ENCODE peak calls at places on chromosomes 4 and X, in four cellular contexts. One of them, this sample, is unnamed.

GRCh38 chr4:101115841-101116240 is 231.5 kb downstream of the PPP3CA start:
- DNase-seq in GM23338: no peak
- DNase-seq in PC-3: peak; percentile 68
- DNase-seq in keratinocyte: no peak
- DNase-seq in this sample: no peak

GRCh38 chrX:51894697-51895336 is 1.4 kb downstream of the MAGED1 start:
- DNase-seq in GM23338: peak; percentile 26
- DNase-seq in PC-3: no peak
- DNase-seq in keratinocyte: no peak
- DNase-seq in this sample: no peak

GRCh38 chr4:101232074-101232776 is 115.1 kb downstream of the PPP3CA start:
- DNase-seq in GM23338: no peak
- DNase-seq in PC-3: peak; percentile 67
- DNase-seq in keratinocyte: peak; percentile 26
- DNase-seq in this sample: peak; percentile 73

GRCh38 chr4:101019941-101020401 is 327.4 kb downstream of the PPP3CA start:
- DNase-seq in GM23338: peak; percentile 15
- DNase-seq in PC-3: peak; percentile 70
- DNase-seq in keratinocyte: peak; percentile 25
- DNase-seq in this sample: no peak

GRCh38 chr4:153233761-153234371 is 29.6 kb downstream of the TRIM2 start:
- DNase-seq in GM23338: no peak
- DNase-seq in PC-3: peak; percentile 90
- DNase-seq in keratinocyte: peak; percentile 84
- DNase-seq in this sample: peak; percentile 98

GRCh38 chr4:73446336-73446938 is 10.4 kb downstream of the AFP start:
- DNase-seq in GM23338: peak; percentile 81
- DNase-seq in PC-3: peak; percentile 83
- DNase-seq in keratinocyte: peak; percentile 46
- DNase-seq in this sample: peak; percentile 20

GRCh38 chr4:151475338-151475737 is 66.4 kb downstream of the FHIP1A start:
- DNase-seq in GM23338: peak; percentile 50
- DNase-seq in PC-3: no peak
- DNase-seq in keratinocyte: no peak
- DNase-seq in this sample: no peak

GRCh38 chr4:115154826-115155225 is 41.4 kb upstream of the NDST4 start:
- DNase-seq in GM23338: peak; percentile 60
- DNase-seq in PC-3: peak; percentile 8
- DNase-seq in keratinocyte: no peak
- DNase-seq in this sample: no peak

GRCh38 chr4:53782468-53782865 is 191.2 kb upstream of the LNX1 start:
- DNase-seq in GM23338: no peak
- DNase-seq in PC-3: peak; percentile 40
- DNase-seq in keratinocyte: no peak
- DNase-seq in this sample: no peak

GRCh38 chr4:174362340-174362739 is 78.6 kb downstream of the CEP44 start:
- DNase-seq in GM23338: no peak
- DNase-seq in PC-3: no peak
- DNase-seq in keratinocyte: no peak
- DNase-seq in this sample: no peak

GRCh38 chr4:19748911-19749473 is 502.7 kb upstream of the SLIT2 start:
- DNase-seq in GM23338: no peak
- DNase-seq in PC-3: peak; percentile 79
- DNase-seq in keratinocyte: no peak
- DNase-seq in this sample: no peak

GRCh38 chrX:68504237-68504636 is 5.4 kb downstream of the YIPF6 start:
- DNase-seq in GM23338: no peak
- DNase-seq in PC-3: peak; percentile 75
- DNase-seq in keratinocyte: no peak
- DNase-seq in this sample: no peak

GRCh38 chr4:128823025-128823661 is 13.6 kb downstream of the JADE1 start:
- DNase-seq in GM23338: no peak
- DNase-seq in PC-3: peak; percentile 85
- DNase-seq in keratinocyte: peak; percentile 58
- DNase-seq in this sample: no peak

GRCh38 chr4:144948009-144948408 is 150.0 kb downstream of the ANAPC10 start:
- DNase-seq in GM23338: peak; percentile 3
- DNase-seq in PC-3: no peak
- DNase-seq in keratinocyte: no peak
- DNase-seq in this sample: no peak

GRCh38 chr4:3328814-3329663 is 36.2 kb downstream of the RGS12 start:
- DNase-seq in GM23338: no peak
- DNase-seq in PC-3: no peak
- DNase-seq in keratinocyte: no peak
- DNase-seq in this sample: no peak

GRCh38 chr4:64713256-64713840 is 304.1 kb upstream of the TECRL start:
- DNase-seq in GM23338: peak; percentile 78
- DNase-seq in PC-3: peak; percentile 81
- DNase-seq in keratinocyte: peak; percentile 4
- DNase-seq in this sample: no peak

GRCh38 chr4:99002274-99002673 is 6.8 kb downstream of the METAP1 start:
- DNase-seq in GM23338: no peak
- DNase-seq in PC-3: no peak
- DNase-seq in keratinocyte: no peak
- DNase-seq in this sample: no peak

GRCh38 chrX:34382416-34382815 is 250.3 kb upstream of the FAM47A start:
- DNase-seq in GM23338: no peak
- DNase-seq in PC-3: peak; percentile 31
- DNase-seq in keratinocyte: no peak
- DNase-seq in this sample: no peak

GRCh38 chr4:150133605-150134004 is 55.4 kb downstream of the DCLK2 start:
- DNase-seq in GM23338: no peak
- DNase-seq in PC-3: no peak
- DNase-seq in keratinocyte: no peak
- DNase-seq in this sample: no peak

GRCh38 chrX:119482497-119483480 is 14.5 kb downstream of the SLC25A5 start:
- DNase-seq in GM23338: peak; percentile 67
- DNase-seq in PC-3: peak; percentile 45
- DNase-seq in keratinocyte: no peak
- DNase-seq in this sample: no peak

GRCh38 chr4:69668680-69669079 is 15.6 kb upstream of the UGT2A1 start:
- DNase-seq in GM23338: no peak
- DNase-seq in PC-3: no peak
- DNase-seq in keratinocyte: no peak
- DNase-seq in this sample: no peak

GRCh38 chr4:17807446-17807845 is 3.1 kb downstream of the DCAF16 start:
- DNase-seq in GM23338: no peak
- DNase-seq in PC-3: no peak
- DNase-seq in keratinocyte: no peak
- DNase-seq in this sample: no peak

GRCh38 chr4:167973513-167973912 is 118.8 kb upstream of the ANXA10 start:
- DNase-seq in GM23338: no peak
- DNase-seq in PC-3: no peak
- DNase-seq in keratinocyte: no peak
- DNase-seq in this sample: no peak

GRCh38 chrX:74925210-74926088 is at the start of gene NEXMIF:
- DNase-seq in GM23338: peak; percentile 69
- DNase-seq in PC-3: peak; percentile 19
- DNase-seq in keratinocyte: no peak
- DNase-seq in this sample: no peak

DNA sequence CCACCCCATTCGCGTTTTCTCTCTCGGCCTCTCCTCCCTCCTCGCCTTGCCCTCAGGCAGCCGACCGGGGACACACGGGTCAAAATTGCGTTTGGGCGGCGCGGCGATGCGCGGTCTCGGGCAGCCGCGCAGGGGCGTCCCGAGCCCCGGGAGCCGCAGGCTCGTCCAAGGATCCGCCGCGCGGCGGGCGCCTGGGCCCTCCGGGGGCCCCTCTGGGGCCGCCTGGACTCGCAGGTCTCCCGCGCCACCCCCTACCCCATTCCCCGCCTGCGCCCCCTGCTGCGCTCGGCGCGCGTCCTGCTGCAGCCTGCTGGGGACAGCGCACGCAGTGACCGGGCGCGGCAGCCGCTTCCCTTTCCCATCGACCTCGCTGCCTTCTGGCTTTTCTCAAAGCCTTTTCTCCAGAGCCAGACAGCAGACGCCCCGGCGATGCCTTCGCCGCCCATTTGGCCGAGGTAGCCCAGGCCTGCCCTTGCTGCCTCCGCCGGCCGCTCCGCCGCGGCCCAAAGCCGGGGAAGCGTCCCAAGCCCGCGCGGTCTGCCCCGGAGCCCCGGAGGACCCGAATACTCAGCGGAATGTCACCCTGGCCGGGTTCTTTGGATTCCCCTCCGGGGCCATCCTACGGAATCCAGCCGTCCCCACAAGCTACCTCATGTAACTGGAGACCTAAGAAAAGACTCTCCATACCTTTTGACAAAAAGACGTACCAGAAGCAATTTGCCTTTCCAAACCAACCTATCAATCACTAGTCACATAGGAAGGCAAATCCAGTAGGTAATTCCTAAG is 16.5 kb downstream of the POU4F2 start:
- DNase-seq in GM23338: peak; percentile 72
- DNase-seq in PC-3: no peak
- DNase-seq in keratinocyte: no peak
- DNase-seq in this sample: no peak
- TF ChIP-seq EZH2 in GM23338: peak; percentile 56
- TF ChIP-seq EZH2 in PC-3: no peak
- TF ChIP-seq EZH2 in keratinocyte: peak; percentile 7
- TF ChIP-seq EZH2 in this sample: no peak

GRCh38 chr4:180060159-180060889 is 2182.9 kb upstream of the TENM3 start:
- DNase-seq in GM23338: peak; percentile 23
- DNase-seq in PC-3: peak; percentile 9
- DNase-seq in keratinocyte: no peak
- DNase-seq in this sample: no peak

GRCh38 chr4:180058731-180059215 is 2184.4 kb upstream of the TENM3 start:
- DNase-seq in GM23338: peak; percentile 89
- DNase-seq in PC-3: peak; percentile 3
- DNase-seq in keratinocyte: no peak
- DNase-seq in this sample: no peak

GRCh38 chr4:180059216-180059881 is 2183.9 kb upstream of the TENM3 start:
- DNase-seq in GM23338: peak; percentile 55
- DNase-seq in PC-3: no peak
- DNase-seq in keratinocyte: no peak
- DNase-seq in this sample: no peak

GRCh38 chr4:180057198-180057821 is 2185.9 kb upstream of the TENM3 start:
- DNase-seq in GM23338: peak; percentile 53
- DNase-seq in PC-3: no peak
- DNase-seq in keratinocyte: no peak
- DNase-seq in this sample: no peak

DNA sequence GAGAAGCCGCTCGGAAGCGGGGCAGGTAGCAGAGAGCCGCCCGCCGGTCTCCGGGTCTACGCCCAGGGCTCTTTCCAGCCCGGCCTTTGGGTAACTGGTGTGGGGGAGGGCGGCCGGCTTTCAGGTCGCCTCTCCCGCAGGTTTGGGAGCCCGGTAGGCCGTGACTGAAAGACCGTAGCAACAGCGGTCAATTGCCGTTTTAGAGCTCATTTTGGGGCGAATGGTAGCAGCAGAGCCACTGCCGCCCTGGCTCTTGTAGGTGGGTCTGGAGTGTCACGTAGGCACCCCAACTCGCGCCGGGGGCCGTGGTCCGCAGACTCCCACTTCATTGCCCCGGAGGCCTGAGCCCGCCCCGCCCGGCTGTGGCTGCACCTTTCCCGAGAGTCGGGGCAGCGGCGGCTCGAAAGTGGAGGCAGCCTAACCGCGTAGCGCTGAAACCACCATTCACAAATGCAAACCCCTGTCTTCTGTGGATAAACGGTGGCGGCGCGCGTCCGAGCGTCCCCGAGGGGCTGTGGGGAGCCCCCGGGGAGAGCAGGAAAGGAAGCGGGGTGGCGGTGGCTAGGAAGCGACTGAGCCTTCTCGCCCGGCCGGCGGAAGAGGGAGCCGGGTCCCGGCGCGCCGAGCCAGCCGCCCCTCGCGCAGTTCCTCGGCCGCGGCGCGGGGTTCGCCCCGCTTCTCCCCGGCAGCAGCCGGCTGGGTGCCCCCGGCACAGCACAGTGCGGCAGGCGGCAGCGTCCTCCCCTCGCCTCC is 2185.1 kb upstream of the TENM3 start:
- DNase-seq in GM23338: peak; percentile 66
- DNase-seq in PC-3: no peak
- DNase-seq in keratinocyte: no peak
- DNase-seq in this sample: no peak
- TF ChIP-seq EZH2 in GM23338: no peak
- TF ChIP-seq EZH2 in PC-3: no peak
- TF ChIP-seq EZH2 in keratinocyte: peak; percentile 85
- TF ChIP-seq EZH2 in this sample: no peak

GRCh38 chr4:8871417-8872401 is at the start of gene HMX1:
- DNase-seq in GM23338: peak; percentile 80
- DNase-seq in PC-3: no peak
- DNase-seq in keratinocyte: no peak
- DNase-seq in this sample: no peak

GRCh38 chr4:8876982-8877779 is 5.5 kb upstream of the HMX1 start:
- DNase-seq in GM23338: peak; percentile 61
- DNase-seq in PC-3: no peak
- DNase-seq in keratinocyte: no peak
- DNase-seq in this sample: no peak

GRCh38 chr4:8872402-8873291 is 1.0 kb upstream of the HMX1 start:
- DNase-seq in GM23338: peak; percentile 54
- DNase-seq in PC-3: no peak
- DNase-seq in keratinocyte: no peak
- DNase-seq in this sample: no peak

GRCh38 chr4:8874896-8875680 is 3.4 kb upstream of the HMX1 start:
- DNase-seq in GM23338: no peak
- DNase-seq in PC-3: no peak
- DNase-seq in keratinocyte: no peak
- DNase-seq in this sample: no peak

GRCh38 chr4:8874003-8874895 is 2.6 kb upstream of the HMX1 start:
- DNase-seq in GM23338: no peak
- DNase-seq in PC-3: no peak
- DNase-seq in keratinocyte: no peak
- DNase-seq in this sample: no peak
- TF ChIP-seq EZH2 in GM23338: peak; percentile 91
- TF ChIP-seq EZH2 in PC-3: no peak
- TF ChIP-seq EZH2 in keratinocyte: peak; percentile 85
- TF ChIP-seq EZH2 in this sample: no peak

GRCh38 chr4:25029479-25030282 is 1.1 kb downstream of the LGI2 start:
- DNase-seq in GM23338: peak; percentile 28
- DNase-seq in PC-3: no peak
- DNase-seq in keratinocyte: no peak
- DNase-seq in this sample: no peak
- TF ChIP-seq EZH2 in GM23338: no peak
- TF ChIP-seq EZH2 in PC-3: no peak
- TF ChIP-seq EZH2 in keratinocyte: peak; percentile 94
- TF ChIP-seq EZH2 in this sample: no peak

DNA sequence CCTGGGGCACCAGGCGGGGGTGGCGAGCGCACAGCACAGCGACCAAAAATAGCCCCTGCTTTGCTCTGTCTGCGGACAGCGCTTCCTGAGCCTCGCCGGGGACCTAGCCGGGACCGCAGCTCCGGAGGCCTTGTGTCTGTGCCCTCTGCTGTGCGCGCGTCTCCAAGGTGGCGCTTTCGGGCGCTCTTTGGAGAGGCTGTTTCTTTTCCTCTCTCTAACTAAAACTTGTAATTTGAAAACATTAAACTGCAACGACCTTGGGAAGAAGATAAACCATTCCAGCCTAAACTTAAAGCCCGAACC is 3.4 kb downstream of the ARX start:
- DNase-seq in GM23338: peak; percentile 62
- DNase-seq in PC-3: no peak
- DNase-seq in keratinocyte: no peak
- DNase-seq in this sample: no peak
- TF ChIP-seq EZH2 in GM23338: peak; percentile 84
- TF ChIP-seq EZH2 in PC-3: no peak
- TF ChIP-seq EZH2 in keratinocyte: no peak
- TF ChIP-seq EZH2 in this sample: no peak